ENCODE peak calls at places on chromosomes 7 and 10, in five cellular contexts. E is cerebellar nuclear complex, M is adipocyte, U is colonic mucosa, W is amygdala. V is an unnamed sample.
A peak's percentile ranks its signal among the peaks of the same experiment; 100 is the strongest.

GRCh38 chr10:93440591-93441012 is 41.5 kb downstream of the MYOF start:
- DNase-seq in E (no peak), M (peak; percentile 77), U (no peak), W (no peak), V (no peak)

GRCh38 chr10:68043030-68043429 is 32.1 kb downstream of the HERC4 start:
- DNase-seq in E (no peak), M (peak; percentile 57), U (no peak), W (no peak), V (no peak)

GRCh38 chr7:123184271-123184670 is 15.5 kb downstream of the SLC13A1 start:
- DNase-seq in E (no peak), M (no peak), U (no peak), W (no peak), V (no peak)

GRCh38 chr7:27611043-27611442 is 51.6 kb downstream of the HIBADH start:
- DNase-seq in E (no peak), M (peak; percentile 72), U (no peak), W (no peak), V (no peak)

GRCh38 chr10:78023741-78024140 is 5.6 kb downstream of the POLR3A start:
- DNase-seq in E (no peak), M (no peak), U (no peak), W (no peak), V (no peak)

GRCh38 chr7:140358771-140359095 is 39.6 kb downstream of the SLC37A3 start:
- DNase-seq in E (no peak), M (no peak), U (no peak), W (no peak), V (no peak)

GRCh38 chr10:52443419-52444388 is 129.6 kb downstream of the DKK1 start:
- DNase-seq in E (no peak), M (peak; percentile 74), U (no peak), W (no peak), V (no peak)

GRCh38 chr10:102462512-102463054 is 11.2 kb upstream of the C10orf95 start:
- DNase-seq in E (no peak), M (no peak), U (peak; percentile 34), W (no peak), V (no peak)

GRCh38 chr7:151018421-151019129 is 5.7 kb downstream of the ATG9B start:
- DNase-seq in E (no peak), M (peak; percentile 36), U (no peak), W (no peak), V (no peak)

GRCh38 chr7:151520419-151521229 is 929 bp upstream of the RHEB start:
- DNase-seq in E (no peak), M (no peak), U (peak; percentile 50), W (peak; percentile 33), V (no peak)

V was measured in hippocampal formation.